ENCODE peak calls at places on chromosomes 6 and 20, in seven cellular contexts. K, Q, N, S, G, P and U are unnamed samples.

GRCh38 chr20:53707341-53708102 is 113.9 kb upstream of the ZNF217 start:
- DNase-seq in K (no peak), Q (peak; percentile 21), N (no peak), S (no peak), G (no peak), P (no peak), U (no peak)

GRCh38 chr20:10077081-10077471 is 42.3 kb downstream of the ANKEF1 start:
- DNase-seq in K (no peak), Q (no peak), N (no peak), S (no peak), G (no peak), P (no peak), U (no peak)

GRCh38 chr6:54737247-54737646 is 109.3 kb upstream of the FAM83B start:
- DNase-seq in K (no peak), Q (no peak), N (no peak), S (no peak), G (no peak), P (no peak), U (no peak)

GRCh38 chr20:50317644-50318043 is 127.0 kb downstream of the CEBPB start:
- DNase-seq in K (no peak), Q (no peak), N (no peak), S (no peak), G (no peak), P (no peak), U (no peak)

GRCh38 chr20:32823078-32823477 is 3.3 kb downstream of the MAPRE1 start:
- DNase-seq in K (peak; percentile 77), Q (no peak), N (peak; percentile 62), S (no peak), G (no peak), P (no peak), U (peak; percentile 37)

GRCh38 chr20:20732641-20733040 is 20.2 kb upstream of the RALGAPA2 start:
- DNase-seq in K (peak; percentile 35), Q (no peak), N (no peak), S (no peak), G (no peak), P (no peak), U (no peak)

GRCh38 chr6:39178235-39178634 is 51.0 kb downstream of the KCNK5 start:
- DNase-seq in K (no peak), Q (no peak), N (no peak), S (no peak), G (no peak), P (no peak), U (no peak)

GRCh38 chr20:33724439-33725094 is 4.5 kb upstream of the PXMP4 start:
- DNase-seq in K (no peak), Q (no peak), N (no peak), S (no peak), G (no peak), P (no peak), U (no peak)

GRCh38 chr6:37495199-37495913 is 4.3 kb downstream of the CCDC167 start:
- DNase-seq in K (no peak), Q (no peak), N (no peak), S (no peak), G (no peak), P (no peak), U (no peak)

GRCh38 chr20:24950128-24950835 is 1.2 kb downstream of the CST7 start:
- DNase-seq in K (no peak), Q (no peak), N (no peak), S (no peak), G (no peak), P (no peak), U (no peak)

GRCh38 chr20:56554869-56555268 is 21.8 kb downstream of the FAM209B start:
- DNase-seq in K (peak; percentile 95), Q (peak; percentile 71), N (peak; percentile 95), S (no peak), G (no peak), P (no peak), U (peak; percentile 98)
- TF ChIP-seq CTCF in K (peak; percentile 21), Q (no peak), N (peak; percentile 12), S (no peak), G (no peak), P (no peak), U (no peak)

GRCh38 chr20:13322198-13322597 is 101.1 kb downstream of the ISM1 start:
- DNase-seq in K (no peak), Q (no peak), N (no peak), S (no peak), G (no peak), P (no peak), U (no peak)

GRCh38 chr20:13321416-13321815 is 100.3 kb downstream of the ISM1 start:
- DNase-seq in K (no peak), Q (no peak), N (no peak), S (no peak), G (no peak), P (no peak), U (no peak)

GRCh38 chr20:13322621-13323020 is 101.5 kb downstream of the ISM1 start:
- DNase-seq in K (no peak), Q (no peak), N (no peak), S (no peak), G (no peak), P (no peak), U (no peak)

GRCh38 chr20:13325796-13326340 is 104.8 kb downstream of the ISM1 start:
- DNase-seq in K (no peak), Q (no peak), N (no peak), S (no peak), G (no peak), P (no peak), U (no peak)

DNA sequence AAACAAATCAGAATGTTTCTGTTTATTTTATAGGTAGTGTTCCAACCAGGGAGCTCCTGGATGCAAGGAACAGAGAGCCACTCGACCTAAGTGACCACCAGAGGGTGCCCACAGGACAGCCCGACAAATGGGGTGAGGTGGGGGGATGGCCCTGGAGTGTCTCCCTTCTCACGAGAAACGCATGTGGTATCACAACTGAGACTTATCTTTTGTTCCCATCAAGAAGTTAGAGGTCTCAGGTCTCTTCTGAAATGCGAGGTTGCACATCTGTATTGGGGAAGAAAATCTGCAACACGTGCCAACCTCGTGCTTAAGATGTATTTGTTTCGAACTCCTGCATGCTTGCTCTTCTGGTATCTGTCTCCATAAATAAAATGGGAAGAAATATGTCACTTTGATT is 104.0 kb downstream of the ISM1 start:
- DNase-seq in K (no peak), Q (peak; percentile 11), N (no peak), S (no peak), G (no peak), P (no peak), U (no peak)
- TF ChIP-seq CTCF in K (peak; percentile 72), Q (no peak), N (peak; percentile 73), S (peak; percentile 39), G (peak; percentile 53), P (no peak), U (peak; percentile 73)

DNA sequence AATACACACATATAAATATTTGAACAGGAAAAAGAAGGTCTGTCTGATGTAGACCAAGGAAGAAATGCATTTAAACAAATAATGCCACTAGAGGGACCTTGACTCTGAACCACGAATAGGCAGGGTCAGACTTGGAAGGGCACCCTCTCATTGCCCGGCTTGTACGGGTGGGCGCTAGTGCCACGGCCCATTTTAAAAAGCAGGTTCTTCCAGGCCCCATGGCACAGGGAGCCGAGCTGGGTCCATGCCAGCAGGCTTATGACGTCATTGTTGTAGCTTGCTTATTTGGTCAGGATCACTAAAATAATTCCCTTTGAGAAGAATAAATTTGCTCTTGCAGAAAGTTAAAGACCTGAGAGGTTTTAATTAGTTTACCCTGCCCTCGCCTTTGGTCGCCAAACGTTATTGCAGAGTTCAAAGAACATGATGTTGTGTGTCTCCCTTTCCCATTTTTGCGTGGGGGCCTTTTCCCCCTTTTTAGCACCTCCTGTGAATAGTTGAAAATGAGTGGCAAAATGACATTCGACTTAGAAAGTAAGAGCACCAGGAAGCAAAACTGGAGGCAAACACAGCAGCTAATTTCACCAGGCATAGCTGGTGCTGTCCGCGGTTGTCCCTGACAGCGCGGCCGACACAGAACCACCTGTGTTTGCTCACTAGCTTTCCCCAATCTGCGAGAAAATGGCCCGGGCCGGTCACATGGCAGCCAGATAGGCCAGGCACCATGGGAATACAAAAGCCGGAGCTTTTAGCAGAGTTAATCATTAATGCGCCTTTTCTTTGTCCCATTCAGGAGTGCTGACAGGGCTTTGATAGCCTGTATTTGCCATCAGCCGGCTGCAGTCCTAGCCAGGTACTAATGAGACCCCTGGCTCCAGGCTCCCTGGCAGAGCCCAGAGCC is 93.8 kb downstream of the FOXA2 start:
- DNase-seq in K (no peak), Q (peak; percentile 98), N (no peak), S (peak; percentile 93), G (no peak), P (no peak), U (no peak)
- TF ChIP-seq CTCF in K (peak; percentile 28), Q (peak; percentile 18), N (no peak), S (peak; percentile 27), G (no peak), P (no peak), U (no peak)

DNA sequence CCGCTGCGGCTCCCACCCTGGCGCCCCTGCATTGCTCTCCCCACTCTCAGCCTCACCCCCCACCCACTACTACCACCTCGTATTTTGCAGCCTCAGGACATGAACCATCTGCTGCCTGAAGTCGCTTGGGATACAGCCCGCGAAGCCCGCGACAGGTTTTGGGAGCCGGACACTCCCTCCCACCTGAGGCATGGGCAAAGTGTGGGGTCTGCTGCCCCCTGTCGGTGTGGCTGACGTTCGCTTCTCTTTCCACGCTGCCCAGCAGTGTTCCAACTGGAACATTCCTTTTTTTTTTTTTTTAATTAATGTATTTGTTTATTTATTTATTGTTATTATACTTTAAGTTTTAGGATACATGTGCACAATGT is 15.3 kb upstream of the LPA start:
- DNase-seq in K (no peak), Q (peak; percentile 49), N (no peak), S (peak; percentile 70), G (peak; percentile 62), P (no peak), U (no peak)
- TF ChIP-seq CTCF in K (no peak), Q (peak; percentile 42), N (no peak), S (peak; percentile 74), G (peak; percentile 69), P (no peak), U (peak; percentile 8)